ENCODE peak calls at places on chromosomes 13 and 19, in eight cellular contexts. One of them, this sample, is unnamed.
A peak's percentile ranks its signal among the peaks of the same experiment; 100 is the strongest.

GRCh38 chr13:39623466-39623865 is 20.5 kb upstream of the LHFPL6 start:
- DNase-seq in NCI-H510A treated with DMSO at 0.1 percent for 48 hours: no peak
- DNase-seq in lower leg skin: no peak
- DNase-seq in stimulated activated CD4-positive, alpha-beta T cell treated with anti-CD3 and anti-CD28 coated beads, Interleukin-4, amount 100 ng/mL, for 24 hours: no peak
- DNase-seq in OCI-M1: no peak
- DNase-seq in cardiac muscle cell: no peak
- DNase-seq in brain microvascular endothelial cell: no peak
- DNase-seq in tibial nerve: no peak
- DNase-seq in this sample: no peak

GRCh38 chr13:78497702-78498319 is 105.5 kb downstream of the POU4F1 start:
- DNase-seq in cardiac muscle cell: no peak
- DNase-seq in lower leg skin: no peak
- DNase-seq in NCI-H510A treated with DMSO at 0.1 percent for 48 hours: no peak
- DNase-seq in tibial nerve: no peak
- DNase-seq in stimulated activated CD4-positive, alpha-beta T cell treated with anti-CD3 and anti-CD28 coated beads, Interleukin-4, amount 100 ng/mL, for 24 hours: no peak
- DNase-seq in OCI-M1: peak; percentile 64
- DNase-seq in brain microvascular endothelial cell: no peak
- DNase-seq in this sample: no peak

GRCh38 chr13:86476656-86477055 is 677.4 kb upstream of the SLITRK6 start:
- DNase-seq in lower leg skin: no peak
- DNase-seq in tibial nerve: no peak
- DNase-seq in stimulated activated CD4-positive, alpha-beta T cell treated with anti-CD3 and anti-CD28 coated beads, Interleukin-4, amount 100 ng/mL, for 24 hours: no peak
- DNase-seq in NCI-H510A treated with DMSO at 0.1 percent for 48 hours: no peak
- DNase-seq in brain microvascular endothelial cell: no peak
- DNase-seq in cardiac muscle cell: no peak
- DNase-seq in OCI-M1: no peak
- DNase-seq in this sample: no peak

GRCh38 chr13:43085545-43085944 is 62.2 kb downstream of the DNAJC15 start:
- DNase-seq in brain microvascular endothelial cell: no peak
- DNase-seq in tibial nerve: no peak
- DNase-seq in lower leg skin: no peak
- DNase-seq in NCI-H510A treated with DMSO at 0.1 percent for 48 hours: no peak
- DNase-seq in cardiac muscle cell: peak; percentile 42
- DNase-seq in stimulated activated CD4-positive, alpha-beta T cell treated with anti-CD3 and anti-CD28 coated beads, Interleukin-4, amount 100 ng/mL, for 24 hours: no peak
- DNase-seq in OCI-M1: peak; percentile 58
- DNase-seq in this sample: peak; percentile 24

GRCh38 chr19:3642987-3643386 is 16.4 kb upstream of the CACTIN start:
- DNase-seq in brain microvascular endothelial cell: no peak
- DNase-seq in OCI-M1: no peak
- DNase-seq in tibial nerve: no peak
- DNase-seq in NCI-H510A treated with DMSO at 0.1 percent for 48 hours: no peak
- DNase-seq in cardiac muscle cell: peak; percentile 11
- DNase-seq in lower leg skin: no peak
- DNase-seq in stimulated activated CD4-positive, alpha-beta T cell treated with anti-CD3 and anti-CD28 coated beads, Interleukin-4, amount 100 ng/mL, for 24 hours: peak; percentile 22
- DNase-seq in this sample: no peak

GRCh38 chr19:41000310-41000737 is 9.2 kb downstream of the CYP2B6 start:
- DNase-seq in brain microvascular endothelial cell: no peak
- DNase-seq in OCI-M1: no peak
- DNase-seq in lower leg skin: no peak
- DNase-seq in cardiac muscle cell: no peak
- DNase-seq in NCI-H510A treated with DMSO at 0.1 percent for 48 hours: no peak
- DNase-seq in stimulated activated CD4-positive, alpha-beta T cell treated with anti-CD3 and anti-CD28 coated beads, Interleukin-4, amount 100 ng/mL, for 24 hours: no peak
- DNase-seq in tibial nerve: no peak
- DNase-seq in this sample: peak; percentile 13

GRCh38 chr13:26991508-26992181 is 180.0 kb downstream of the USP12 start:
- DNase-seq in tibial nerve: no peak
- DNase-seq in NCI-H510A treated with DMSO at 0.1 percent for 48 hours: no peak
- DNase-seq in stimulated activated CD4-positive, alpha-beta T cell treated with anti-CD3 and anti-CD28 coated beads, Interleukin-4, amount 100 ng/mL, for 24 hours: no peak
- DNase-seq in OCI-M1: no peak
- DNase-seq in lower leg skin: no peak
- DNase-seq in brain microvascular endothelial cell: no peak
- DNase-seq in cardiac muscle cell: no peak
- DNase-seq in this sample: no peak

GRCh38 chr19:17556995-17557394 is 1.5 kb downstream of the COLGALT1 start:
- DNase-seq in OCI-M1: no peak
- DNase-seq in brain microvascular endothelial cell: no peak
- DNase-seq in tibial nerve: no peak
- DNase-seq in cardiac muscle cell: no peak
- DNase-seq in NCI-H510A treated with DMSO at 0.1 percent for 48 hours: no peak
- DNase-seq in stimulated activated CD4-positive, alpha-beta T cell treated with anti-CD3 and anti-CD28 coated beads, Interleukin-4, amount 100 ng/mL, for 24 hours: no peak
- DNase-seq in lower leg skin: no peak
- DNase-seq in this sample: no peak

GRCh38 chr19:49585023-49585422 is 3.9 kb downstream of the PRRG2 start:
- DNase-seq in brain microvascular endothelial cell: no peak
- DNase-seq in lower leg skin: no peak
- DNase-seq in stimulated activated CD4-positive, alpha-beta T cell treated with anti-CD3 and anti-CD28 coated beads, Interleukin-4, amount 100 ng/mL, for 24 hours: no peak
- DNase-seq in tibial nerve: no peak
- DNase-seq in NCI-H510A treated with DMSO at 0.1 percent for 48 hours: peak; percentile 28
- DNase-seq in OCI-M1: no peak
- DNase-seq in cardiac muscle cell: peak; percentile 42
- DNase-seq in this sample: no peak

GRCh38 chr13:100075700-100076587 is 12.9 kb upstream of the PCCA start:
- DNase-seq in OCI-M1: no peak
- DNase-seq in brain microvascular endothelial cell: no peak
- DNase-seq in tibial nerve: no peak
- DNase-seq in cardiac muscle cell: no peak
- DNase-seq in lower leg skin: no peak
- DNase-seq in stimulated activated CD4-positive, alpha-beta T cell treated with anti-CD3 and anti-CD28 coated beads, Interleukin-4, amount 100 ng/mL, for 24 hours: no peak
- DNase-seq in NCI-H510A treated with DMSO at 0.1 percent for 48 hours: no peak
- DNase-seq in this sample: no peak

GRCh38 chr19:55081773-55082022 is 6.0 kb downstream of the EPS8L1 start:
- DNase-seq in cardiac muscle cell: no peak
- DNase-seq in stimulated activated CD4-positive, alpha-beta T cell treated with anti-CD3 and anti-CD28 coated beads, Interleukin-4, amount 100 ng/mL, for 24 hours: no peak
- DNase-seq in lower leg skin: no peak
- DNase-seq in brain microvascular endothelial cell: no peak
- DNase-seq in OCI-M1: no peak
- DNase-seq in NCI-H510A treated with DMSO at 0.1 percent for 48 hours: no peak
- DNase-seq in tibial nerve: no peak
- DNase-seq in this sample: no peak

GRCh38 chr19:30236006-30236405 is 136.2 kb upstream of the ZNF536 start:
- DNase-seq in tibial nerve: no peak
- DNase-seq in OCI-M1: no peak
- DNase-seq in NCI-H510A treated with DMSO at 0.1 percent for 48 hours: no peak
- DNase-seq in cardiac muscle cell: peak; percentile 47
- DNase-seq in stimulated activated CD4-positive, alpha-beta T cell treated with anti-CD3 and anti-CD28 coated beads, Interleukin-4, amount 100 ng/mL, for 24 hours: no peak
- DNase-seq in brain microvascular endothelial cell: no peak
- DNase-seq in lower leg skin: no peak
- DNase-seq in this sample: no peak

GRCh38 chr19:45995715-45996385 is 583 bp downstream of the CCDC61 start:
- DNase-seq in NCI-H510A treated with DMSO at 0.1 percent for 48 hours: no peak
- DNase-seq in stimulated activated CD4-positive, alpha-beta T cell treated with anti-CD3 and anti-CD28 coated beads, Interleukin-4, amount 100 ng/mL, for 24 hours: no peak
- DNase-seq in lower leg skin: no peak
- DNase-seq in cardiac muscle cell: no peak
- DNase-seq in brain microvascular endothelial cell: peak; percentile 23
- DNase-seq in tibial nerve: no peak
- DNase-seq in OCI-M1: peak; percentile 47
- DNase-seq in this sample: no peak

GRCh38 chr19:5707576-5708575 is 12.1 kb downstream of the LONP1 start:
- DNase-seq in stimulated activated CD4-positive, alpha-beta T cell treated with anti-CD3 and anti-CD28 coated beads, Interleukin-4, amount 100 ng/mL, for 24 hours: no peak
- DNase-seq in brain microvascular endothelial cell: no peak
- DNase-seq in OCI-M1: no peak
- DNase-seq in tibial nerve: no peak
- DNase-seq in NCI-H510A treated with DMSO at 0.1 percent for 48 hours: no peak
- DNase-seq in lower leg skin: no peak
- DNase-seq in cardiac muscle cell: no peak
- DNase-seq in this sample: no peak

GRCh38 chr13:112693831-112694497 is 4.1 kb downstream of the ATP11A start:
- DNase-seq in tibial nerve: no peak
- DNase-seq in brain microvascular endothelial cell: peak; percentile 34
- DNase-seq in stimulated activated CD4-positive, alpha-beta T cell treated with anti-CD3 and anti-CD28 coated beads, Interleukin-4, amount 100 ng/mL, for 24 hours: no peak
- DNase-seq in lower leg skin: no peak
- DNase-seq in NCI-H510A treated with DMSO at 0.1 percent for 48 hours: no peak
- DNase-seq in cardiac muscle cell: no peak
- DNase-seq in OCI-M1: peak; percentile 72
- DNase-seq in this sample: no peak

GRCh38 chr13:90016688-90017087 is 1330.8 kb upstream of the MIR17HG start:
- DNase-seq in tibial nerve: no peak
- DNase-seq in NCI-H510A treated with DMSO at 0.1 percent for 48 hours: no peak
- DNase-seq in lower leg skin: no peak
- DNase-seq in cardiac muscle cell: no peak
- DNase-seq in brain microvascular endothelial cell: no peak
- DNase-seq in OCI-M1: no peak
- DNase-seq in stimulated activated CD4-positive, alpha-beta T cell treated with anti-CD3 and anti-CD28 coated beads, Interleukin-4, amount 100 ng/mL, for 24 hours: no peak
- DNase-seq in this sample: no peak

GRCh38 chr13:67123165-67123564 is 107.0 kb downstream of the PCDH9 start:
- DNase-seq in stimulated activated CD4-positive, alpha-beta T cell treated with anti-CD3 and anti-CD28 coated beads, Interleukin-4, amount 100 ng/mL, for 24 hours: no peak
- DNase-seq in OCI-M1: peak; percentile 20
- DNase-seq in brain microvascular endothelial cell: no peak
- DNase-seq in cardiac muscle cell: no peak
- DNase-seq in lower leg skin: no peak
- DNase-seq in NCI-H510A treated with DMSO at 0.1 percent for 48 hours: no peak
- DNase-seq in tibial nerve: no peak
- DNase-seq in this sample: no peak

GRCh38 chr13:52713894-52714293 is 25.7 kb downstream of the CNMD start:
- DNase-seq in tibial nerve: no peak
- DNase-seq in cardiac muscle cell: no peak
- DNase-seq in lower leg skin: peak; percentile 57
- DNase-seq in stimulated activated CD4-positive, alpha-beta T cell treated with anti-CD3 and anti-CD28 coated beads, Interleukin-4, amount 100 ng/mL, for 24 hours: no peak
- DNase-seq in brain microvascular endothelial cell: no peak
- DNase-seq in NCI-H510A treated with DMSO at 0.1 percent for 48 hours: no peak
- DNase-seq in OCI-M1: no peak
- DNase-seq in this sample: no peak

GRCh38 chr13:37869506-37869755 is 141 bp downstream of the TRPC4 start:
- DNase-seq in lower leg skin: no peak
- DNase-seq in stimulated activated CD4-positive, alpha-beta T cell treated with anti-CD3 and anti-CD28 coated beads, Interleukin-4, amount 100 ng/mL, for 24 hours: no peak
- DNase-seq in NCI-H510A treated with DMSO at 0.1 percent for 48 hours: no peak
- DNase-seq in brain microvascular endothelial cell: no peak
- DNase-seq in cardiac muscle cell: peak; percentile 10
- DNase-seq in tibial nerve: no peak
- DNase-seq in OCI-M1: no peak
- DNase-seq in this sample: no peak

GRCh38 chr13:39415403-39415802 is 187.6 kb downstream of the LHFPL6 start:
- DNase-seq in OCI-M1: no peak
- DNase-seq in stimulated activated CD4-positive, alpha-beta T cell treated with anti-CD3 and anti-CD28 coated beads, Interleukin-4, amount 100 ng/mL, for 24 hours: no peak
- DNase-seq in NCI-H510A treated with DMSO at 0.1 percent for 48 hours: no peak
- DNase-seq in brain microvascular endothelial cell: no peak
- DNase-seq in lower leg skin: no peak
- DNase-seq in cardiac muscle cell: peak; percentile 57
- DNase-seq in tibial nerve: no peak
- DNase-seq in this sample: peak; percentile 73

GRCh38 chr13:30196025-30196424 is 111.3 kb downstream of the KATNAL1 start:
- DNase-seq in lower leg skin: no peak
- DNase-seq in cardiac muscle cell: peak; percentile 33
- DNase-seq in tibial nerve: no peak
- DNase-seq in NCI-H510A treated with DMSO at 0.1 percent for 48 hours: peak; percentile 45
- DNase-seq in OCI-M1: no peak
- DNase-seq in brain microvascular endothelial cell: peak; percentile 67
- DNase-seq in stimulated activated CD4-positive, alpha-beta T cell treated with anti-CD3 and anti-CD28 coated beads, Interleukin-4, amount 100 ng/mL, for 24 hours: no peak
- DNase-seq in this sample: peak; percentile 14

GRCh38 chr13:54980651-54981050 is 1952.0 kb downstream of the OLFM4 start:
- DNase-seq in OCI-M1: peak; percentile 50
- DNase-seq in stimulated activated CD4-positive, alpha-beta T cell treated with anti-CD3 and anti-CD28 coated beads, Interleukin-4, amount 100 ng/mL, for 24 hours: no peak
- DNase-seq in lower leg skin: no peak
- DNase-seq in tibial nerve: no peak
- DNase-seq in NCI-H510A treated with DMSO at 0.1 percent for 48 hours: no peak
- DNase-seq in cardiac muscle cell: no peak
- DNase-seq in brain microvascular endothelial cell: no peak
- DNase-seq in this sample: no peak

GRCh38 chr13:92122454-92122853 is 724.0 kb downstream of the GPC5 start:
- DNase-seq in OCI-M1: no peak
- DNase-seq in brain microvascular endothelial cell: no peak
- DNase-seq in stimulated activated CD4-positive, alpha-beta T cell treated with anti-CD3 and anti-CD28 coated beads, Interleukin-4, amount 100 ng/mL, for 24 hours: no peak
- DNase-seq in tibial nerve: no peak
- DNase-seq in lower leg skin: no peak
- DNase-seq in NCI-H510A treated with DMSO at 0.1 percent for 48 hours: peak; percentile 15
- DNase-seq in cardiac muscle cell: no peak
- DNase-seq in this sample: no peak

GRCh38 chr19:36009633-36010379 is 1.2 kb upstream of the SYNE4 start:
- DNase-seq in cardiac muscle cell: no peak
- DNase-seq in stimulated activated CD4-positive, alpha-beta T cell treated with anti-CD3 and anti-CD28 coated beads, Interleukin-4, amount 100 ng/mL, for 24 hours: no peak
- DNase-seq in NCI-H510A treated with DMSO at 0.1 percent for 48 hours: peak; percentile 46
- DNase-seq in lower leg skin: no peak
- DNase-seq in tibial nerve: no peak
- DNase-seq in brain microvascular endothelial cell: no peak
- DNase-seq in OCI-M1: no peak
- DNase-seq in this sample: no peak

GRCh38 chr13:33154911-33155310 is 130.6 kb downstream of the STARD13 start:
- DNase-seq in OCI-M1: no peak
- DNase-seq in NCI-H510A treated with DMSO at 0.1 percent for 48 hours: no peak
- DNase-seq in stimulated activated CD4-positive, alpha-beta T cell treated with anti-CD3 and anti-CD28 coated beads, Interleukin-4, amount 100 ng/mL, for 24 hours: no peak
- DNase-seq in cardiac muscle cell: no peak
- DNase-seq in tibial nerve: no peak
- DNase-seq in lower leg skin: no peak
- DNase-seq in brain microvascular endothelial cell: no peak
- DNase-seq in this sample: no peak

GRCh38 chr13:111616203-111616602 is 295.8 kb downstream of the TEX29 start:
- DNase-seq in brain microvascular endothelial cell: no peak
- DNase-seq in lower leg skin: no peak
- DNase-seq in OCI-M1: no peak
- DNase-seq in NCI-H510A treated with DMSO at 0.1 percent for 48 hours: no peak
- DNase-seq in stimulated activated CD4-positive, alpha-beta T cell treated with anti-CD3 and anti-CD28 coated beads, Interleukin-4, amount 100 ng/mL, for 24 hours: no peak
- DNase-seq in cardiac muscle cell: no peak
- DNase-seq in tibial nerve: no peak
- DNase-seq in this sample: no peak

GRCh38 chr13:49869514-49869913 is 66.6 kb downstream of the SPRYD7 start:
- DNase-seq in brain microvascular endothelial cell: peak; percentile 40
- DNase-seq in NCI-H510A treated with DMSO at 0.1 percent for 48 hours: no peak
- DNase-seq in lower leg skin: no peak
- DNase-seq in stimulated activated CD4-positive, alpha-beta T cell treated with anti-CD3 and anti-CD28 coated beads, Interleukin-4, amount 100 ng/mL, for 24 hours: no peak
- DNase-seq in tibial nerve: no peak
- DNase-seq in OCI-M1: peak; percentile 63
- DNase-seq in cardiac muscle cell: peak; percentile 50
- DNase-seq in this sample: peak; percentile 17

GRCh38 chr13:109816112-109816978 is 30.0 kb upstream of the IRS2 start:
- DNase-seq in tibial nerve: no peak
- DNase-seq in stimulated activated CD4-positive, alpha-beta T cell treated with anti-CD3 and anti-CD28 coated beads, Interleukin-4, amount 100 ng/mL, for 24 hours: no peak
- DNase-seq in OCI-M1: no peak
- DNase-seq in lower leg skin: no peak
- DNase-seq in NCI-H510A treated with DMSO at 0.1 percent for 48 hours: no peak
- DNase-seq in brain microvascular endothelial cell: no peak
- DNase-seq in cardiac muscle cell: no peak
- DNase-seq in this sample: no peak

GRCh38 chr19:45577111-45577905 is 7.3 kb downstream of the OPA3 start:
- DNase-seq in cardiac muscle cell: no peak
- DNase-seq in brain microvascular endothelial cell: peak; percentile 94
- DNase-seq in lower leg skin: no peak
- DNase-seq in NCI-H510A treated with DMSO at 0.1 percent for 48 hours: no peak
- DNase-seq in OCI-M1: no peak
- DNase-seq in tibial nerve: no peak
- DNase-seq in stimulated activated CD4-positive, alpha-beta T cell treated with anti-CD3 and anti-CD28 coated beads, Interleukin-4, amount 100 ng/mL, for 24 hours: no peak
- DNase-seq in this sample: no peak

GRCh38 chr13:33197551-33197971 is 88.0 kb downstream of the STARD13 start:
- DNase-seq in brain microvascular endothelial cell: no peak
- DNase-seq in lower leg skin: no peak
- DNase-seq in OCI-M1: no peak
- DNase-seq in tibial nerve: no peak
- DNase-seq in NCI-H510A treated with DMSO at 0.1 percent for 48 hours: no peak
- DNase-seq in stimulated activated CD4-positive, alpha-beta T cell treated with anti-CD3 and anti-CD28 coated beads, Interleukin-4, amount 100 ng/mL, for 24 hours: no peak
- DNase-seq in cardiac muscle cell: no peak
- DNase-seq in this sample: no peak

GRCh38 chr19:2491130-2491801 is 15.3 kb downstream of the GADD45B start:
- DNase-seq in tibial nerve: no peak
- DNase-seq in NCI-H510A treated with DMSO at 0.1 percent for 48 hours: peak; percentile 46
- DNase-seq in OCI-M1: no peak
- DNase-seq in cardiac muscle cell: no peak
- DNase-seq in brain microvascular endothelial cell: peak; percentile 91
- DNase-seq in lower leg skin: peak; percentile 67
- DNase-seq in stimulated activated CD4-positive, alpha-beta T cell treated with anti-CD3 and anti-CD28 coated beads, Interleukin-4, amount 100 ng/mL, for 24 hours: no peak
- DNase-seq in this sample: peak; percentile 82

GRCh38 chr19:13181747-13182388 is 31.7 kb downstream of the IER2 start:
- DNase-seq in brain microvascular endothelial cell: peak; percentile 25
- DNase-seq in tibial nerve: no peak
- DNase-seq in cardiac muscle cell: peak; percentile 19
- DNase-seq in stimulated activated CD4-positive, alpha-beta T cell treated with anti-CD3 and anti-CD28 coated beads, Interleukin-4, amount 100 ng/mL, for 24 hours: peak; percentile 39
- DNase-seq in NCI-H510A treated with DMSO at 0.1 percent for 48 hours: no peak
- DNase-seq in lower leg skin: peak; percentile 39
- DNase-seq in OCI-M1: peak; percentile 39
- DNase-seq in this sample: no peak

This sample was measured in dermis microvascular lymphatic vessel endothelial cell.